ENCODE peak calls at places on chromosomes 6 and 20, in four cellular contexts. One of them, this sample, is unnamed.

GRCh38 chr6:37020426-37021211 is 15.2 kb downstream of the FGD2 start:
- DNase-seq in keratinocyte: no peak
- DNase-seq in astrocyte: no peak
- DNase-seq in HCT116: no peak
- DNase-seq in this sample: no peak

GRCh38 chr20:6008254-6008653 is 45.6 kb downstream of the LRRN4 start:
- DNase-seq in astrocyte: peak
- DNase-seq in HCT116: no peak
- DNase-seq in keratinocyte: peak
- DNase-seq in this sample: peak

GRCh38 chr20:56465997-56466396 is 2.4 kb upstream of the RTF2 start:
- DNase-seq in astrocyte: no peak
- DNase-seq in keratinocyte: no peak
- DNase-seq in HCT116: no peak
- DNase-seq in this sample: no peak

GRCh38 chr20:4320284-4320683 is 304.9 kb upstream of the RNF24 start:
- DNase-seq in keratinocyte: no peak
- DNase-seq in HCT116: no peak
- DNase-seq in astrocyte: no peak
- DNase-seq in this sample: no peak

GRCh38 chr6:33430991-33431879 is 11.4 kb downstream of the SYNGAP1 start:
- DNase-seq in keratinocyte: no peak
- DNase-seq in HCT116: no peak
- DNase-seq in astrocyte: peak
- DNase-seq in this sample: peak

GRCh38 chr20:25532015-25532751 is 53.1 kb downstream of the NINL start:
- DNase-seq in HCT116: no peak
- DNase-seq in keratinocyte: no peak
- DNase-seq in astrocyte: no peak
- DNase-seq in this sample: no peak

GRCh38 chr6:12572884-12573824 is 143.4 kb upstream of the PHACTR1 start:
- DNase-seq in HCT116: no peak
- DNase-seq in astrocyte: peak
- DNase-seq in keratinocyte: no peak
- DNase-seq in this sample: peak

GRCh38 chr20:32569380-32570305 is 15.5 kb downstream of the NOL4L start:
- DNase-seq in HCT116: no peak
- DNase-seq in astrocyte: no peak
- DNase-seq in keratinocyte: no peak
- DNase-seq in this sample: no peak

GRCh38 chr6:35728663-35729348 is 8.0 kb upstream of the ARMC12 start:
- DNase-seq in keratinocyte: peak
- DNase-seq in astrocyte: no peak
- DNase-seq in HCT116: no peak
- DNase-seq in this sample: no peak

GRCh38 chr6:111871725-111872520 is 1.3 kb downstream of the FYN start:
- DNase-seq in HCT116: no peak
- DNase-seq in keratinocyte: no peak
- DNase-seq in astrocyte: no peak
- DNase-seq in this sample: peak

GRCh38 chr6:5684320-5684719 is 322.4 kb downstream of the NRN1 start:
- DNase-seq in astrocyte: peak
- DNase-seq in HCT116: no peak
- DNase-seq in keratinocyte: no peak
- DNase-seq in this sample: no peak

GRCh38 chr6:14026831-14027539 is 90.6 kb upstream of the CD83 start:
- DNase-seq in HCT116: no peak
- DNase-seq in keratinocyte: no peak
- DNase-seq in astrocyte: peak
- DNase-seq in this sample: no peak

GRCh38 chr6:130187335-130188206 is 35.2 kb downstream of the SAMD3 start:
- DNase-seq in HCT116: no peak
- DNase-seq in keratinocyte: no peak
- DNase-seq in astrocyte: no peak
- DNase-seq in this sample: no peak

GRCh38 chr20:23013429-23013828 is 21.7 kb upstream of the SSTR4 start:
- DNase-seq in astrocyte: no peak
- DNase-seq in HCT116: no peak
- DNase-seq in keratinocyte: no peak
- DNase-seq in this sample: no peak

GRCh38 chr6:134630468-134631180 is 312.7 kb upstream of the SGK1 start:
- DNase-seq in astrocyte: no peak
- DNase-seq in keratinocyte: no peak
- DNase-seq in HCT116: no peak
- DNase-seq in this sample: no peak
- H3K27ac ChIP-seq in astrocyte: no peak
- H3K27ac ChIP-seq in keratinocyte: no peak
- H3K27ac ChIP-seq in HCT116: no peak
- H3K27ac ChIP-seq in this sample: no peak

GRCh38 chr6:125923371-125923877 is 33.1 kb upstream of the HINT3 start:
- DNase-seq in HCT116: no peak
- DNase-seq in keratinocyte: no peak
- DNase-seq in astrocyte: no peak
- DNase-seq in this sample: no peak

GRCh38 chr6:125922322-125922860 is 34.2 kb upstream of the HINT3 start:
- DNase-seq in astrocyte: no peak
- DNase-seq in keratinocyte: no peak
- DNase-seq in HCT116: no peak
- DNase-seq in this sample: no peak

GRCh38 chr6:125919618-125920017 is 37.0 kb upstream of the HINT3 start:
- DNase-seq in HCT116: no peak
- DNase-seq in keratinocyte: no peak
- DNase-seq in astrocyte: no peak
- DNase-seq in this sample: no peak

GRCh38 chr6:125918230-125918629 is 38.3 kb upstream of the HINT3 start:
- DNase-seq in keratinocyte: no peak
- DNase-seq in HCT116: no peak
- DNase-seq in astrocyte: no peak
- DNase-seq in this sample: no peak

GRCh38 chr6:125918681-125919566 is 37.6 kb upstream of the HINT3 start:
- DNase-seq in HCT116: no peak
- DNase-seq in astrocyte: peak
- DNase-seq in keratinocyte: no peak
- DNase-seq in this sample: peak
- TF ChIP-seq EZH2 in HCT116: no peak
- TF ChIP-seq EZH2 in astrocyte: no peak
- TF ChIP-seq EZH2 in keratinocyte: no peak
- TF ChIP-seq EZH2 in this sample: no peak

GRCh38 chr20:33570743-33571142 is 80.8 kb downstream of the CBFA2T2 start:
- DNase-seq in HCT116: no peak
- DNase-seq in astrocyte: no peak
- DNase-seq in keratinocyte: no peak
- DNase-seq in this sample: no peak
- H3K27ac ChIP-seq in HCT116: no peak
- H3K27ac ChIP-seq in astrocyte: no peak
- H3K27ac ChIP-seq in keratinocyte: peak
- H3K27ac ChIP-seq in this sample: no peak

GRCh38 chr6:135182993-135183531 is 2.0 kb downstream of the MYB start:
- DNase-seq in keratinocyte: no peak
- DNase-seq in HCT116: no peak
- DNase-seq in astrocyte: no peak
- DNase-seq in this sample: no peak

GRCh38 chr6:135180458-135181332 is at the start of gene MYB:
- DNase-seq in HCT116: no peak
- DNase-seq in astrocyte: peak
- DNase-seq in keratinocyte: no peak
- DNase-seq in this sample: peak

GRCh38 chr6:135183532-135184440 is 2.7 kb downstream of the MYB start:
- DNase-seq in HCT116: peak
- DNase-seq in astrocyte: peak
- DNase-seq in keratinocyte: peak
- DNase-seq in this sample: peak

GRCh38 chr6:135181333-135182119 is 418 bp downstream of the MYB start:
- DNase-seq in HCT116: no peak
- DNase-seq in keratinocyte: no peak
- DNase-seq in astrocyte: no peak
- DNase-seq in this sample: peak

DNA sequence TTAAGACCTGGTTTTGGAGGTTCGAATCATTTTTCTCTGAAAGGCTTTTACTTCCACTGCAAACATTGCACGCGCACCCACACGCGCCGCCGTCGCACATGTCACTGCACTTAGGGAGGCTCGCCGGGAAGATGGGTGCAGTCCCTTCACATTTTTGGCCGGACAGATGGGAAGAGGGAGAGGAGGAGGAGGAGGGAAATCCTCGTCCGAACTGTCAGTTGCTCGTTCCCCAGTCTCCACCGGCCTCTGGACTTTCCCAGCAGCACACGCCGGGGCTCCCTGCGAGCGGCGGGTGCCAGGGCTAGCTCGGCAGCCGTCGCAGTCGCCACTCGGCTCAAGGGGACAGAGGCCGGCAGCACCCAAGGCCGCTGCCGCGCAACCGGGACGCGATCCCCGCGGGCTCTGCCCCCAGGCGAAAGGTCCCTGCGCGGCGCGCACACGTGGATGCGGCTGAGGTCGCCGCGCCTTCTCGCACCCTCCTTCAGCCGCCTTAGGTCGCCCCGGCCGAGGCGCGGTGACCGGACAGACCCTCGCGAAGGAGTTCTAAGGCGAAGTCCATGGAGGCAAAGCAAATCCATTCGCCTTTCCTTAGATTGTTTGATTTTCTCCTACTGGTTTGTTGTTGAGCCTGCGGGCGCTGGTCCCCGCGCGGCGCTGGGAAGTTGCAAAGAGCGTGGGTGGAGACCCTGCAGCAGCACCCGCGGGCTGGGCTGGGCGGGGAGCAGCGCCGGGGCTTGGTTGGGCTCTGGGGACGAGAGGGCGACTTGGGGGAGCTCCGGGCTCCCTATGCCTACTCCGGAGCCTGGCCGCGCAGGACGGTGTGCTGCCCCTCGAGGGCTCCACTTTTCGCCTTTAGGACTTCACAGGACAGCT is 1.2 kb downstream of the MYB start:
- DNase-seq in HCT116: no peak
- DNase-seq in astrocyte: no peak
- DNase-seq in keratinocyte: no peak
- DNase-seq in this sample: peak
- TF ChIP-seq EZH2 in HCT116: no peak
- TF ChIP-seq EZH2 in astrocyte: no peak
- TF ChIP-seq EZH2 in keratinocyte: peak
- TF ChIP-seq EZH2 in this sample: no peak

DNA sequence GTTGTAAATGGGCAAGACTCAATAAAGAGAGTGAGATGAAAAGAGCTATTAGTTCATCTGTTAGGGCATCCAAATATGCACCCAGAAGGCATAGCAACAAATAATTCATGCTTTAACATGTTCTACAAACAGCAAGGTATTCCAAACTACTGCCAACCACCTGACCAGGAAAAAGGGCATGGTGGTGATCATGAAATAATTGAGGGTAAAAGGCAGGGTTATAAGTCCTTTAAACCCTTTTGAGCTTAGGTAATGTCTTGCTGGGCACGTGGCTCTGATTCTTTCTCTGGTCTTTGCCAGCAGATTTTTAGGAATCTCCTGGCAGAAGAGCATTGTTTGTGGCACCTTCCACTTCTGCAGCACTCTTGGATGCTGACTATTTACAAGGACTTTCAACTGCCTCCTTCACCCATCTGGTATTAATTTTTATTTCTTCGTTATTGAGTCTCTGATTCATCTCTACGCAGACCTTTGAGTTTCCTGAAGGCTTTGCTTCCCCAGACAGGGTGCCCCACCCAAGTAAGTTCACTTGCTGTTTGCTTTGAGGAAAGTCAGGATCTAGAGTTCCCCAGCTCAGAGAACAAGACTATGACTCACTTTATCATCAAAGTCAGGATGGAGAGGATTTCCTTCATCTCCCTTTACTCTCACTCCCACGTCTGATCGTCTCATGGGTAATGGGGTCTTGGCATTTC is 83.4 kb upstream of the NEDD9 start:
- DNase-seq in keratinocyte: peak
- DNase-seq in astrocyte: peak
- DNase-seq in HCT116: peak
- DNase-seq in this sample: peak
- H3K27ac ChIP-seq in keratinocyte: peak
- H3K27ac ChIP-seq in astrocyte: peak
- H3K27ac ChIP-seq in HCT116: no peak
- H3K27ac ChIP-seq in this sample: no peak

DNA sequence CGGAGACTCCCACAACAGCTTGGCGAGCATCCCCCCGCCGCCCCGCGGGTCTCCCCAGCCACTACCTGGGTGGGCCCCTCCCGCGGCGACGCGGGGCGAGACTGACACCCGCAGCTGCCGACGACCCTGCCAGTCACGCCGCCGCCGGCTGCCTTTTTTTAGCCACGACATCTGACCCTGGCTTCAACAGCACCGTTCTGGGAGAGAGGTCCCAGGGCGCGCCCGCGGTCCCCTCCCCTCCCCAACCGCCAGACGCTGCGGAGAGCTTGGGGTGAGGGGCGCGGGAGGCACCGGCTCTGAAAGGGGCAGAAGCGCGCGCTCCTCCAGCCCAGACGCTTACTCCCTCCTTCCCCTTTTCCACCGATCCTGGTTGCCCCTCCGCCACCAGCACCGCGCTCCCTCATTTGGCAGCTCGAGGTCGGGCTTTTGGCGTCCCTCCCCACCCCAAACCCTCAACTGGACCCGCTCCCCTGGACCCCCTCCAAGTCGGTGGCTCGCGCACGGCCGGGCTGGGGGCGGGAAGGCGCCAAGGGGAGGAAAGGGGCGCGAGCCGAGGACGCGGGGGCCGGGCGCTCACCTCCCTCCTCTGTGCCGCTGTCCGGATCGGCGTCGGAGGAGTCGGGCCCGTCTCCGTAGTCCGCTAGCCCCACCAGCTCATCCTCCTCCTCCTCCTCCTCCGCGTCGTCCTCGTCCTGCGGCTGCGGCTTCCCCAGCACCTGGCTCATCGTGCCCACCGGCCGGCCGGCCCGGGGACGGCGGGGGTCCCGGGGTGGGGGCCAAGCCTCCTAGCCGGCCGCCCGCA is 603 bp downstream of the RRAGD start:
- DNase-seq in HCT116: no peak
- DNase-seq in keratinocyte: no peak
- DNase-seq in astrocyte: no peak
- DNase-seq in this sample: peak
- TF ChIP-seq EZH2 in HCT116: no peak
- TF ChIP-seq EZH2 in keratinocyte: peak
- TF ChIP-seq EZH2 in astrocyte: peak
- TF ChIP-seq EZH2 in this sample: no peak

DNA sequence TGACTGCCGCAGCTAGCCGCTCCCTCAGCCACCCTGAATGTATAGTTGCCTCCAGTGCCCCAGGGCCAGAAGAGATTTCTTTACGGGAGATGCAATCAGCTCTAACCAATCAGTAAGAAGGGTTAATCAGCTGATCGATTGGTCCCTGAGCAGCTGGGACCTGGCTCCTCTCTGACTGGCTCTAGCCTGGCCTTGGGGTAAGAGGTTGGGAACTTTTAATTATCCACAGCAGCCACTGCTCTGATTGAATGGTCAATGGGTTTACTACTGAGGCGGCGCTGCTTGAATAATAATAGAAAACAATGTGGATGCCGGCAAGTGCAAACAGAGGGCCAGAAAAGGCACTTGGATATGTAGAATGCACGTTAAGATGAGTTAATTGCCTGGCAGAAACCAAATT is 99.8 kb downstream of the TFAP2A start:
- DNase-seq in HCT116: no peak
- DNase-seq in astrocyte: no peak
- DNase-seq in keratinocyte: no peak
- DNase-seq in this sample: no peak
- H3K27ac ChIP-seq in HCT116: no peak
- H3K27ac ChIP-seq in astrocyte: no peak
- H3K27ac ChIP-seq in keratinocyte: no peak
- H3K27ac ChIP-seq in this sample: no peak

GRCh38 chr6:75204959-75205775 is 686 bp downstream of the COL12A1 start:
- DNase-seq in astrocyte: peak
- DNase-seq in keratinocyte: no peak
- DNase-seq in HCT116: no peak
- DNase-seq in this sample: peak
- TF ChIP-seq EZH2 in astrocyte: no peak
- TF ChIP-seq EZH2 in keratinocyte: no peak
- TF ChIP-seq EZH2 in HCT116: no peak
- TF ChIP-seq EZH2 in this sample: no peak